ENCODE peak calls at places on chromosomes 1 and 21, in eight cellular contexts. One of them, this sample, is unnamed.

GRCh38 chr1:194289569-194290266 is 1103.3 kb upstream of the B3GALT2 start:
- DNase-seq in adrenal gland: no peak
- DNase-seq in thyroid gland: no peak
- DNase-seq in heart left ventricle: no peak
- DNase-seq in uterus: no peak
- DNase-seq in breast epithelium: no peak
- DNase-seq in HCT116: no peak
- DNase-seq in Peyer's patch: peak
- DNase-seq in this sample: no peak

GRCh38 chr1:22861764-22862440 is 110.8 kb downstream of the LACTBL1 start:
- DNase-seq in adrenal gland: peak
- DNase-seq in thyroid gland: peak
- DNase-seq in heart left ventricle: peak
- DNase-seq in uterus: peak
- DNase-seq in breast epithelium: no peak
- DNase-seq in HCT116: peak
- DNase-seq in Peyer's patch: peak
- DNase-seq in this sample: no peak

GRCh38 chr1:62285984-62286481 is 33.2 kb downstream of the KANK4 start:
- DNase-seq in adrenal gland: no peak
- DNase-seq in thyroid gland: no peak
- DNase-seq in heart left ventricle: no peak
- DNase-seq in uterus: no peak
- DNase-seq in breast epithelium: no peak
- DNase-seq in HCT116: no peak
- DNase-seq in Peyer's patch: no peak
- DNase-seq in this sample: peak

GRCh38 chr21:31656199-31657095 is 3.0 kb upstream of the SOD1 start:
- DNase-seq in adrenal gland: no peak
- DNase-seq in thyroid gland: no peak
- DNase-seq in heart left ventricle: no peak
- DNase-seq in uterus: no peak
- DNase-seq in breast epithelium: no peak
- DNase-seq in HCT116: no peak
- DNase-seq in Peyer's patch: no peak
- DNase-seq in this sample: no peak

GRCh38 chr1:40774266-40774998 is 9.2 kb upstream of the KCNQ4 start:
- DNase-seq in adrenal gland: peak
- DNase-seq in thyroid gland: peak
- DNase-seq in heart left ventricle: peak
- DNase-seq in uterus: peak
- DNase-seq in breast epithelium: no peak
- DNase-seq in HCT116: peak
- DNase-seq in Peyer's patch: peak
- DNase-seq in this sample: peak

GRCh38 chr1:210291786-210292275 is 36.9 kb upstream of the HHAT start:
- DNase-seq in adrenal gland: peak
- DNase-seq in thyroid gland: peak
- DNase-seq in heart left ventricle: peak
- DNase-seq in uterus: peak
- DNase-seq in breast epithelium: peak
- DNase-seq in HCT116: no peak
- DNase-seq in Peyer's patch: no peak
- DNase-seq in this sample: no peak

GRCh38 chr1:180842052-180842451 is 70.6 kb upstream of the KIAA1614 start:
- DNase-seq in adrenal gland: no peak
- DNase-seq in thyroid gland: no peak
- DNase-seq in heart left ventricle: no peak
- DNase-seq in uterus: no peak
- DNase-seq in breast epithelium: no peak
- DNase-seq in HCT116: no peak
- DNase-seq in Peyer's patch: no peak
- DNase-seq in this sample: no peak

GRCh38 chr1:245652660-245653427 is 498.1 kb downstream of the KIF26B start:
- DNase-seq in adrenal gland: no peak
- DNase-seq in thyroid gland: no peak
- DNase-seq in heart left ventricle: no peak
- DNase-seq in uterus: no peak
- DNase-seq in breast epithelium: no peak
- DNase-seq in HCT116: no peak
- DNase-seq in Peyer's patch: no peak
- DNase-seq in this sample: no peak

GRCh38 chr1:223338811-223339746 is 24.9 kb downstream of the SUSD4 start:
- DNase-seq in adrenal gland: no peak
- DNase-seq in thyroid gland: no peak
- DNase-seq in heart left ventricle: no peak
- DNase-seq in uterus: no peak
- DNase-seq in breast epithelium: no peak
- DNase-seq in HCT116: no peak
- DNase-seq in Peyer's patch: no peak
- DNase-seq in this sample: no peak

GRCh38 chr1:115496904-115497527 is 144.8 kb upstream of the VANGL1 start:
- DNase-seq in adrenal gland: no peak
- DNase-seq in thyroid gland: peak
- DNase-seq in heart left ventricle: no peak
- DNase-seq in uterus: no peak
- DNase-seq in breast epithelium: no peak
- DNase-seq in HCT116: no peak
- DNase-seq in Peyer's patch: no peak
- DNase-seq in this sample: no peak

GRCh38 chr1:93758842-93759515 is 77.3 kb upstream of the BCAR3 start:
- DNase-seq in adrenal gland: no peak
- DNase-seq in thyroid gland: no peak
- DNase-seq in heart left ventricle: no peak
- DNase-seq in uterus: no peak
- DNase-seq in breast epithelium: no peak
- DNase-seq in HCT116: no peak
- DNase-seq in Peyer's patch: no peak
- DNase-seq in this sample: no peak

GRCh38 chr1:183029591-183030000 is 6.4 kb downstream of the LAMC1 start:
- DNase-seq in adrenal gland: no peak
- DNase-seq in thyroid gland: no peak
- DNase-seq in heart left ventricle: no peak
- DNase-seq in uterus: no peak
- DNase-seq in breast epithelium: no peak
- DNase-seq in HCT116: no peak
- DNase-seq in Peyer's patch: no peak
- DNase-seq in this sample: no peak

GRCh38 chr1:43074244-43074643 is 97.8 kb downstream of the EBNA1BP2 start:
- DNase-seq in adrenal gland: no peak
- DNase-seq in thyroid gland: no peak
- DNase-seq in heart left ventricle: no peak
- DNase-seq in uterus: no peak
- DNase-seq in breast epithelium: no peak
- DNase-seq in HCT116: peak
- DNase-seq in Peyer's patch: no peak
- DNase-seq in this sample: no peak

GRCh38 chr21:45463871-45464270 is 58.9 kb downstream of the COL18A1 start:
- DNase-seq in adrenal gland: no peak
- DNase-seq in thyroid gland: no peak
- DNase-seq in heart left ventricle: no peak
- DNase-seq in uterus: no peak
- DNase-seq in breast epithelium: no peak
- DNase-seq in HCT116: no peak
- DNase-seq in Peyer's patch: no peak
- DNase-seq in this sample: no peak

GRCh38 chr21:31911138-31911907 is 38.5 kb downstream of the HUNK start:
- DNase-seq in adrenal gland: peak
- DNase-seq in thyroid gland: no peak
- DNase-seq in heart left ventricle: no peak
- DNase-seq in uterus: no peak
- DNase-seq in breast epithelium: no peak
- DNase-seq in HCT116: no peak
- DNase-seq in Peyer's patch: no peak
- DNase-seq in this sample: no peak

GRCh38 chr21:43287974-43288755 is 119.4 kb downstream of the CRYAA start:
- DNase-seq in adrenal gland: no peak
- DNase-seq in thyroid gland: no peak
- DNase-seq in heart left ventricle: no peak
- DNase-seq in uterus: no peak
- DNase-seq in breast epithelium: no peak
- DNase-seq in HCT116: no peak
- DNase-seq in Peyer's patch: no peak
- DNase-seq in this sample: peak

GRCh38 chr1:42753070-42753469 is 13.0 kb upstream of the CLDN19 start:
- DNase-seq in adrenal gland: no peak
- DNase-seq in thyroid gland: no peak
- DNase-seq in heart left ventricle: no peak
- DNase-seq in uterus: no peak
- DNase-seq in breast epithelium: no peak
- DNase-seq in HCT116: no peak
- DNase-seq in Peyer's patch: no peak
- DNase-seq in this sample: no peak

GRCh38 chr1:184820218-184820720 is 65.6 kb upstream of the EDEM3 start:
- DNase-seq in adrenal gland: no peak
- DNase-seq in thyroid gland: no peak
- DNase-seq in heart left ventricle: no peak
- DNase-seq in uterus: no peak
- DNase-seq in breast epithelium: no peak
- DNase-seq in HCT116: no peak
- DNase-seq in Peyer's patch: no peak
- DNase-seq in this sample: no peak

DNA sequence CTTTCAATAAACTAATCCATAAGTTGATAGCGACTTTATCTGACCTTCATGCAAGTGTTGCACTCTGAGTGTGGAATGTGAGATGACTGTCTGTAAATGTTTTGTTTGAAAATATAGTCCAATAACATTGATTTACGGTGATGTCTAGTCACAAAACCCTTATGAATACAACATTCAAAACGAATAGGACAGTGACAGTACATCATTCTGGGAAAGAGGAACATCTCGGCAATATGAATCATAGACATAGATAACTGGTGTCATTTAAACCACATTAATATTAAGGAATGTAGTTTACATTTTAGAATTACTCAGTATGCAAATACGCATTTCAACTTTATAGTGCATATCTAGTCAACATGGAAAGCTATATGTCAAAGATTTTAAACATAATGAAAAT is 1311.6 kb upstream of the ADGRL4 start:
- DNase-seq in adrenal gland: no peak
- DNase-seq in thyroid gland: no peak
- DNase-seq in heart left ventricle: no peak
- DNase-seq in uterus: no peak
- DNase-seq in breast epithelium: no peak
- DNase-seq in HCT116: no peak
- DNase-seq in Peyer's patch: no peak
- DNase-seq in this sample: no peak
- H3K27ac ChIP-seq in adrenal gland: no peak
- H3K27ac ChIP-seq in thyroid gland: no peak
- H3K27ac ChIP-seq in heart left ventricle: no peak
- H3K27ac ChIP-seq in uterus: no peak
- H3K27ac ChIP-seq in breast epithelium: no peak
- H3K27ac ChIP-seq in HCT116: no peak
- H3K27ac ChIP-seq in Peyer's patch: no peak
- H3K27ac ChIP-seq in this sample: no peak

GRCh38 chr1:204478166-204478899 is 16.3 kb downstream of the PIK3C2B start:
- DNase-seq in adrenal gland: no peak
- DNase-seq in thyroid gland: no peak
- DNase-seq in heart left ventricle: no peak
- DNase-seq in uterus: no peak
- DNase-seq in breast epithelium: no peak
- DNase-seq in HCT116: no peak
- DNase-seq in Peyer's patch: no peak
- DNase-seq in this sample: no peak

GRCh38 chr1:204483791-204484190 is 10.8 kb downstream of the PIK3C2B start:
- DNase-seq in adrenal gland: no peak
- DNase-seq in thyroid gland: no peak
- DNase-seq in heart left ventricle: no peak
- DNase-seq in uterus: no peak
- DNase-seq in breast epithelium: no peak
- DNase-seq in HCT116: no peak
- DNase-seq in Peyer's patch: no peak
- DNase-seq in this sample: no peak

GRCh38 chr1:204478921-204479320 is 15.7 kb downstream of the PIK3C2B start:
- DNase-seq in adrenal gland: no peak
- DNase-seq in thyroid gland: no peak
- DNase-seq in heart left ventricle: no peak
- DNase-seq in uterus: no peak
- DNase-seq in breast epithelium: no peak
- DNase-seq in HCT116: no peak
- DNase-seq in Peyer's patch: no peak
- DNase-seq in this sample: no peak

GRCh38 chr1:204479387-204480136 is 15.0 kb downstream of the PIK3C2B start:
- DNase-seq in adrenal gland: no peak
- DNase-seq in thyroid gland: peak
- DNase-seq in heart left ventricle: no peak
- DNase-seq in uterus: no peak
- DNase-seq in breast epithelium: peak
- DNase-seq in HCT116: peak
- DNase-seq in Peyer's patch: peak
- DNase-seq in this sample: peak

DNA sequence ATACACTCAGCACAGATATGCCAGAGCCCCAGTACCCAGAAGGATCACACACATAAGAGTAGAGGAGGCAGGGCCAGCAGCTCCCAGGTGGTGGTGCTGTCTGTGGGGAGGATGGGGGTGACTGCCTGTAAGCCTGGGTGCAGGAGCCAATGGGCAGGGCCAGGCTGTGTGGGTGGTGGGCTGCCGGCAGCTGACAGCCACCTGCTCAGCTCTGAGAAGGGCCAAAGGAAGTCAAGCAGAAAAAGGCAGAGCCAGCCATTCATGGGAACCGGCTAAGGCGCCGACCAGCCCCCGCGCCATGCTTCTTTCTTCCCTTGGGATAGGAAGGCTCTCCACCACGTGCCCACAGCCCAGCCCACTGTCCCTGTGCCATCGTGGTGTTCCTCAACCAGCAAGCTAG is 14.1 kb downstream of the PIK3C2B start:
- DNase-seq in adrenal gland: no peak
- DNase-seq in thyroid gland: peak
- DNase-seq in heart left ventricle: peak
- DNase-seq in uterus: no peak
- DNase-seq in breast epithelium: no peak
- DNase-seq in HCT116: no peak
- DNase-seq in Peyer's patch: peak
- DNase-seq in this sample: no peak
- TF ChIP-seq CTCF in adrenal gland: no peak
- TF ChIP-seq CTCF in thyroid gland: no peak
- TF ChIP-seq CTCF in heart left ventricle: no peak
- TF ChIP-seq CTCF in uterus: no peak
- TF ChIP-seq CTCF in breast epithelium: no peak
- TF ChIP-seq CTCF in HCT116: no peak
- TF ChIP-seq CTCF in Peyer's patch: no peak
- TF ChIP-seq CTCF in this sample: no peak

GRCh38 chr1:9428601-9429368 is 110.5 kb upstream of the SLC25A33 start:
- DNase-seq in adrenal gland: peak
- DNase-seq in thyroid gland: peak
- DNase-seq in heart left ventricle: peak
- DNase-seq in uterus: peak
- DNase-seq in breast epithelium: peak
- DNase-seq in HCT116: peak
- DNase-seq in Peyer's patch: peak
- DNase-seq in this sample: peak
- TF ChIP-seq POLR2A in adrenal gland: no peak
- TF ChIP-seq POLR2A in thyroid gland: peak
- TF ChIP-seq POLR2A in heart left ventricle: no peak
- TF ChIP-seq POLR2A in uterus: peak
- TF ChIP-seq POLR2A in breast epithelium: peak
- TF ChIP-seq POLR2A in HCT116: peak
- TF ChIP-seq POLR2A in Peyer's patch: no peak
- TF ChIP-seq POLR2A in this sample: no peak

GRCh38 chr1:227760377-227760776 is 25.1 kb downstream of the SNAP47 start:
- DNase-seq in adrenal gland: no peak
- DNase-seq in thyroid gland: no peak
- DNase-seq in heart left ventricle: no peak
- DNase-seq in uterus: no peak
- DNase-seq in breast epithelium: no peak
- DNase-seq in HCT116: no peak
- DNase-seq in Peyer's patch: no peak
- DNase-seq in this sample: no peak
- H3K27ac ChIP-seq in adrenal gland: peak
- H3K27ac ChIP-seq in thyroid gland: no peak
- H3K27ac ChIP-seq in heart left ventricle: peak
- H3K27ac ChIP-seq in uterus: peak
- H3K27ac ChIP-seq in breast epithelium: peak
- H3K27ac ChIP-seq in HCT116: no peak
- H3K27ac ChIP-seq in Peyer's patch: peak
- H3K27ac ChIP-seq in this sample: peak

This sample was measured in stomach.